ENCODE peak calls at places on chromosome 15, in seven cellular contexts. E is SJCRH30, G is right cardiac atrium, I is psoas muscle, F is neural progenitor cell, H is heart left ventricle, Z is lower lobe of right lung. K is an unnamed sample.
A peak's percentile ranks its signal among the peaks of the same experiment; 100 is the strongest.

GRCh38 chr15:99450896-99451358 is 114.9 kb upstream of the MEF2A start:
- DNase-seq in F (peak; percentile 40), G (peak; percentile 93), Z (peak; percentile 80), E (peak; percentile 67), H (peak; percentile 93), I (peak; percentile 78), K (peak; percentile 86)

GRCh38 chr15:73624530-73624929 is 8.7 kb downstream of the NPTN start:
- DNase-seq in H (no peak), E (no peak), G (no peak), F (no peak), Z (no peak), I (no peak), K (no peak)

GRCh38 chr15:84819291-84819768 is 2.2 kb downstream of the ALPK3 start:
- DNase-seq in H (peak; percentile 79), G (peak; percentile 86), E (no peak), I (peak; percentile 80), F (peak; percentile 32), Z (no peak), K (peak; percentile 42)

GRCh38 chr15:45376967-45377629 is 1.2 kb downstream of the GATM start:
- DNase-seq in Z (no peak), F (no peak), H (no peak), I (no peak), G (no peak), E (peak; percentile 69), K (no peak)

GRCh38 chr15:42494998-42495360 is 455 bp upstream of the SNAP23 start:
- DNase-seq in Z (no peak), F (peak; percentile 11), E (peak; percentile 69), G (no peak), I (no peak), H (peak; percentile 51), K (no peak)

GRCh38 chr15:23014394-23015000 is 24.9 kb downstream of the TUBGCP5 start:
- DNase-seq in F (no peak), H (no peak), I (no peak), Z (no peak), G (no peak), E (no peak), K (no peak)

GRCh38 chr15:53918180-53919079 is 59.8 kb upstream of the UNC13C start:
- DNase-seq in H (peak; percentile 37), E (no peak), G (no peak), Z (no peak), F (peak; percentile 3), I (no peak), K (no peak)

GRCh38 chr15:78880242-78880533 is 7.5 kb downstream of the MORF4L1 start:
- DNase-seq in H (no peak), E (peak; percentile 22), Z (no peak), G (no peak), F (no peak), I (no peak), K (no peak)

GRCh38 chr15:40937762-40938529 is 8.8 kb downstream of the DLL4 start:
- DNase-seq in G (peak; percentile 79), E (no peak), H (peak; percentile 60), F (no peak), Z (no peak), I (no peak), K (no peak)

GRCh38 chr15:70320077-70320830 is 222.5 kb upstream of the TLE3 start:
- DNase-seq in Z (no peak), G (no peak), F (no peak), I (no peak), E (no peak), H (no peak), K (no peak)

GRCh38 chr15:87129916-87130315 is 1050.2 kb downstream of the AGBL1 start:
- DNase-seq in F (no peak), Z (no peak), G (no peak), I (no peak), H (no peak), E (no peak), K (no peak)

GRCh38 chr15:87843312-87843711 is 413.2 kb downstream of the NTRK3 start:
- DNase-seq in H (no peak), Z (no peak), G (no peak), I (no peak), E (no peak), F (no peak), K (no peak)

GRCh38 chr15:71565636-71566160 is 244.7 kb upstream of the NR2E3 start:
- DNase-seq in H (no peak), I (no peak), G (no peak), F (no peak), Z (no peak), E (no peak), K (no peak)

GRCh38 chr15:22874256-22874655 is 35.8 kb downstream of the NIPA2 start:
- DNase-seq in I (no peak), F (no peak), E (no peak), H (no peak), Z (no peak), G (no peak), K (no peak)

GRCh38 chr15:23532019-23532418 is 33.5 kb upstream of the MKRN3 start:
- DNase-seq in E (peak; percentile 37), Z (no peak), H (no peak), I (no peak), F (no peak), G (no peak), K (peak; percentile 2)

GRCh38 chr15:40743921-40744809 is 10.9 kb downstream of the RMDN3 start:
- DNase-seq in E (no peak), I (no peak), H (no peak), Z (no peak), G (peak; percentile 72), F (no peak), K (peak; percentile 76)

GRCh38 chr15:58842713-58843396 is 71.8 kb downstream of the MINDY2 start:
- DNase-seq in I (no peak), H (no peak), G (no peak), F (no peak), Z (no peak), E (no peak), K (no peak)

GRCh38 chr15:29774900-29775299 is 47.4 kb downstream of the TJP1 start:
- DNase-seq in E (no peak), I (no peak), Z (no peak), F (no peak), G (no peak), H (no peak), K (peak; percentile 57)

GRCh38 chr15:92653366-92653765 is 2.2 kb downstream of the FAM174B start:
- DNase-seq in H (no peak), F (no peak), I (no peak), E (no peak), Z (no peak), G (no peak), K (no peak)

GRCh38 chr15:92655178-92655995 is at the start of gene FAM174B:
- DNase-seq in G (peak; percentile 81), I (peak; percentile 71), F (peak; percentile 84), Z (peak; percentile 73), E (peak; percentile 54), H (peak; percentile 60), K (peak; percentile 52)

GRCh38 chr15:92654662-92655061 is 913 bp downstream of the FAM174B start:
- DNase-seq in H (no peak), I (no peak), F (no peak), G (no peak), E (no peak), Z (no peak), K (no peak)

GRCh38 chr15:92652576-92652966 is 3.0 kb downstream of the FAM174B start:
- DNase-seq in G (no peak), F (no peak), H (no peak), I (no peak), Z (no peak), E (no peak), K (no peak)

GRCh38 chr15:92653836-92654524 is 1.6 kb downstream of the FAM174B start:
- DNase-seq in E (peak; percentile 92), F (peak; percentile 49), I (no peak), G (no peak), H (no peak), Z (no peak), K (no peak)
- H3K4me1 ChIP-seq in E (peaks cover 34% of the 10 kb centered on the region), F (peaks cover 37% of the 10 kb centered on the region), I (no peaks in the 10 kb centered on the region), G (peaks cover 12% of the 10 kb centered on the region), H (peaks cover 13% of the 10 kb centered on the region), Z (peaks cover 14% of the 10 kb centered on the region), K (peaks cover 13% of the 10 kb centered on the region)

GRCh38 chr15:77035584-77035983 is 35.3 kb downstream of the TSPAN3 start:
- DNase-seq in H (peak; percentile 24), I (no peak), F (no peak), E (no peak), G (no peak), Z (no peak), K (no peak)
- H3K27ac ChIP-seq in H (no peak overlapping the region), I (no peak overlapping the region), F (no peak overlapping the region), E (no peak overlapping the region), G (no peak overlapping the region), Z (no peak overlapping the region), K (no peak overlapping the region)

DNA sequence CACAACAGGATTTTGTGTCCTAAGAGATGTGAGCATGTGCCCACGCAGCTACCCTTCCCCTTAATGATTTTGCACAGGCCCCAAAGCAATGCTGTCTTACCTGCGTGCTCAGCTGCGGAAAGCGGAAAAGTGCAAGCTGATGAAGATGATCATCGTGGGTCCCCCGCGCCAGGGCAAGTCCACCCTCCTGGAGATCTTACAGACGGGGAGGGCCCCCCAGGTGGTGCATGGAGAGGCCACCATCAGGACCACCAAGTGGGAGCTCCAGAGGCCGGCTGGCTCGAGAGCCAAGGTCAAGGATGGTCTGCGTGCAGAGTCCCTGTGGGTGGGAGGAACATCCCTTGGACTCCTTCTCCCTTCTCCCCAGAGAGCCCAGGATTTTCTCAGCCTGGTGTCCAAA is 103.1 kb downstream of the LRRK1 start:
- DNase-seq in Z (no peak), G (no peak), E (no peak), F (no peak), H (no peak), I (no peak), K (no peak)
- H3K27me3 ChIP-seq in Z (no peaks in the 10 kb centered on the region), G (no peaks in the 10 kb centered on the region), E (no peaks in the 10 kb centered on the region), F (no peaks in the 10 kb centered on the region), H (no peaks in the 10 kb centered on the region), I (no peaks in the 10 kb centered on the region), K (no peaks in the 10 kb centered on the region)

DNA sequence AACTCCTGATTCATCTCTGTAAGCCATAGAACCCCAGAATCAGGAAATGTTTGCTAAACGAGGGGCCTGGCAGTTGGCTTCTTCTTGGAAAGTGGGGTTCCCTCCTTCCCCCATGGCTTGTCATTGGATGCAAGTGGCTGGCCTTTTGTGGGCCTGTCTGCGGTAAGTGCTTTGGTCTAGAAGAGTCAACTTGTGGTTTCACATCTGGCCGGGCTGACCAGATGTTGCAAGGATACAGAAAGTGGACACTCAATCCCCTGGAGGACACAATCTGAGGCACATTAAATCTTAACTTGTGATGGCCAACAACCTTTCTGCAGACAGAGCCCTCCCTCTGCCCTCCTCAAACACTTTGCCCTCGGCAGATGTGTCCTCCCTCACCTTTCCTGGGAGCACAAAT is 1.1 kb downstream of the FAH start:
- DNase-seq in E (no peak), H (no peak), I (peak; percentile 69), Z (no peak), F (no peak), G (no peak), K (peak; percentile 50)
- H3K4me1 ChIP-seq in E (peaks cover 4% of the 10 kb centered on the region), H (peaks cover 5% of the 10 kb centered on the region), I (peaks cover 35% of the 10 kb centered on the region), Z (peaks cover 41% of the 10 kb centered on the region), F (peaks cover 5% of the 10 kb centered on the region), G (peaks cover 4% of the 10 kb centered on the region), K (peaks cover 19% of the 10 kb centered on the region)